ENCODE peak calls at places on chromosomes 5 and 9, in six cellular contexts. L, V, U, A, O and Z are unnamed samples.

GRCh38 chr5:175750476-175751080 is 92.7 kb downstream of the HRH2 start:
- DNase-seq in U (no peak), L (no peak), O (no peak), V (no peak), A (no peak), Z (no peak)

GRCh38 chr9:88782931-88783451 is 208.3 kb upstream of the S1PR3 start:
- DNase-seq in O (no peak), U (no peak), L (no peak), V (no peak), A (no peak), Z (no peak)

GRCh38 chr9:111759762-111760639 is 34.7 kb downstream of the SHOC1 start:
- DNase-seq in U (peak), L (no peak), O (no peak), A (peak), V (peak), Z (peak)

GRCh38 chr5:173047838-173048105 is 8.4 kb upstream of the CREBRF start:
- DNase-seq in O (no peak), A (no peak), L (no peak), V (no peak), U (no peak), Z (no peak)

GRCh38 chr5:75686480-75686879 is 30.8 kb downstream of the POC5 start:
- DNase-seq in L (no peak), O (no peak), A (no peak), V (no peak), U (no peak), Z (no peak)

GRCh38 chr9:33101104-33101951 is 24.9 kb upstream of the SMU1 start:
- DNase-seq in A (no peak), V (no peak), L (no peak), U (no peak), O (no peak), Z (no peak)

GRCh38 chr9:382383-382782 is 167.7 kb downstream of the DOCK8 start:
- DNase-seq in L (no peak), U (no peak), V (no peak), A (no peak), O (no peak), Z (no peak)

GRCh38 chr9:91131433-91131839 is 230.3 kb downstream of the AUH start:
- DNase-seq in V (no peak), U (no peak), O (no peak), L (peak), A (peak), Z (peak)

GRCh38 chr9:101311759-101312420 is 72.9 kb downstream of the BAAT start:
- DNase-seq in O (no peak), U (peak), A (peak), V (peak), L (no peak), Z (peak)

GRCh38 chr5:38410304-38410990 is 146.0 kb downstream of the LIFR start:
- DNase-seq in O (no peak), V (no peak), L (no peak), A (no peak), U (no peak), Z (no peak)

GRCh38 chr5:168357881-168358280 is 66.4 kb downstream of the WWC1 start:
- DNase-seq in U (no peak), V (no peak), A (no peak), O (no peak), L (no peak), Z (no peak)

GRCh38 chr5:139660916-139661814 is 13.0 kb downstream of the CXXC5 start:
- DNase-seq in A (peak), V (peak), L (peak), O (peak), U (peak), Z (peak)

GRCh38 chr9:106731910-106732309 is 131.1 kb upstream of the ZNF462 start:
- DNase-seq in L (no peak), A (no peak), V (no peak), O (no peak), U (no peak), Z (no peak)

GRCh38 chr5:59007460-59008063 is 424.7 kb downstream of the RAB3C start:
- DNase-seq in L (no peak), U (no peak), O (no peak), A (peak), V (peak), Z (peak)

GRCh38 chr9:122180633-122181032 is 20.9 kb downstream of the MORN5 start:
- DNase-seq in A (peak), L (no peak), V (no peak), U (no peak), O (no peak), Z (peak)

GRCh38 chr5:157732784-157733262 is 1.6 kb downstream of the THG1L start:
- DNase-seq in A (no peak), O (no peak), L (no peak), V (no peak), U (no peak), Z (no peak)

GRCh38 chr9:98957826-98958225 is 14.1 kb downstream of the COL15A1 start:
- DNase-seq in A (no peak), L (no peak), V (no peak), O (no peak), U (no peak), Z (no peak)

GRCh38 chr9:113990570-113990907 is 87.6 kb downstream of the AMBP start:
- DNase-seq in O (no peak), U (no peak), V (no peak), A (no peak), L (no peak), Z (no peak)

GRCh38 chr5:64330728-64331231 is 165.1 kb downstream of the RNF180 start:
- DNase-seq in L (no peak), U (no peak), O (peak), V (no peak), A (no peak), Z (no peak)

GRCh38 chr5:136249678-136250266 is 56.8 kb upstream of the SMIM32 start:
- DNase-seq in V (peak), A (peak), O (peak), L (no peak), U (peak), Z (peak)
- TF ChIP-seq CTCF in V (peak), A (peak), O (peak), L (no peak), U (peak), Z (peak)

GRCh38 chr9:125241000-125241862 is at the start of gene HSPA5:
- DNase-seq in L (peak), O (peak), A (peak), U (peak), V (peak), Z (peak)
- TF ChIP-seq CTCF in L (no peak), O (no peak), A (no peak), U (no peak), V (no peak), Z (peak)

GRCh38 chr5:103942587-103943186 is 380.1 kb upstream of the NUDT12 start:
- DNase-seq in L (no peak), U (no peak), A (no peak), O (no peak), V (no peak), Z (peak)
- TF ChIP-seq CTCF in L (no peak), U (no peak), A (no peak), O (no peak), V (no peak), Z (peak)

DNA sequence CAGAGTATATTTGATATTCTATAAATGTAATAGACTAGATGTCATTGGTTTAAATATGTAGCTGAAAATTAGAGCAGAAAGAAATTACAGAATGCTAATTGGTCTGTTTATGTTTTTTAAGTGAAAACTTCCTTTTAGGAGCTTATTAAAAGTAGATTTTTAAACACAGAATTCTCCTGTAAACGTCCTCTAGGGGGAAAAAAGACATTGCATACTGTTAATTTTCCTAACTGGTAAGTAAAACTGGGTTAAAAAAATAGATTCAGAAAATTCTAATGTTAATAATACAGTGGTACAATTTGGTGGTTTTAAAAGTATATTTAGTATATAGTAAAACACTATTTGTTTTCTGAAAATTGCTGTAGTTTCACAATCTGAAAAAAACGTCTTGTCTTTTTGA is 59.8 kb downstream of the ZCCHC7 start:
- DNase-seq in V (no peak), L (no peak), O (no peak), U (no peak), A (no peak), Z (no peak)
- TF ChIP-seq CTCF in V (no peak), L (no peak), O (no peak), U (no peak), A (no peak), Z (peak)

GRCh38 chr5:35657877-35658276 is 40.2 kb downstream of the SPEF2 start:
- DNase-seq in L (no peak), U (no peak), A (no peak), O (no peak), V (no peak), Z (no peak)
- TF ChIP-seq CTCF in L (no peak), U (no peak), A (no peak), O (no peak), V (no peak), Z (no peak)

DNA sequence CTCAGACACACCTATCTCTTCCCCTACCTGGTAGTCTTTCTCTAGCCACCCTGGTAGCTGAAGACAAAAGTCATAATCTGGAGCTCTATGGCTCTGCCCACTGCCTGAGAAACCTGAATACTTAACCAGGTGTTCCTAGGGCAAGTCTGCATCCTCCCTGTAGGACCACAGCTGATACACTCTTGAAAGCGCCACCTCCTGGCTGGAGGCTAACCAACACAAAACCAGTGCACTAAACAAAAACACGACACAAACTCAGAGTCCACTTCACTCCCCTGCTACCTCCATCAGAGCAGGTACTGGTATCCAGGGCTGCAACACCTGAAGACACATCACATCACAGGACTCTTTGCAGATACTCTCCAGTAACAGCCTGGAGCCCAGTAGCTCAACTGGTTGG is 84.6 kb upstream of the ANXA1 start:
- DNase-seq in L (no peak), A (no peak), U (no peak), V (no peak), O (no peak), Z (no peak)
- TF ChIP-seq CTCF in L (no peak), A (no peak), U (no peak), V (peak), O (no peak), Z (peak)

GRCh38 chr9:128104171-128104618 is 23.3 kb downstream of the PTGES2 start:
- DNase-seq in V (no peak), U (no peak), O (peak), L (peak), A (no peak), Z (no peak)

GRCh38 chr9:128101690-128102089 is 25.8 kb downstream of the PTGES2 start:
- DNase-seq in O (peak), U (no peak), A (no peak), L (peak), V (no peak), Z (no peak)

GRCh38 chr9:128102861-128103588 is 24.5 kb downstream of the PTGES2 start:
- DNase-seq in O (peak), V (no peak), A (no peak), L (peak), U (peak), Z (no peak)

GRCh38 chr9:128102196-128102595 is 25.3 kb downstream of the PTGES2 start:
- DNase-seq in O (no peak), U (no peak), V (no peak), A (no peak), L (no peak), Z (no peak)

DNA sequence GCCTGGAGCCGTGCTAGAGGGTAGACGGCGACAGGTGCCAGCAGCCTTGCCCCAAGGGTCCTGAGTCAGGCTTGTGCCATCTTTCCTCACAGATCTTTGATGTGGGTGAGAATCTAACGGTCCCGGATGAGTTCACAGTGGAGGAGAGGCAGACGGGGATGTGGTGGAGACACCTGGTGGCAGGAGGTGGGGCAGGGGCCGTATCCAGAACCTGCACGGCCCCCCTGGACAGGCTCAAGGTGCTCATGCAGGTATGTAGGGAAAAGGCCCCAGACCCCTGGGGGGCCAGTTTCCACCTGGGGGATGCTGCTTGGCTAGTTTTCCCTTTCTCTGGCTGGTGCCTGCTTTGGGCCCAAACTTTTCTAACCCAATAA is 24.0 kb downstream of the PTGES2 start:
- DNase-seq in A (no peak), O (peak), U (no peak), L (no peak), V (no peak), Z (no peak)
- TF ChIP-seq CTCF in A (no peak), O (no peak), U (peak), L (no peak), V (peak), Z (peak)

GRCh38 chr9:96025995-96026572 is 150.6 kb downstream of the ERCC6L2 start:
- DNase-seq in U (peak), O (no peak), A (no peak), V (peak), L (no peak), Z (no peak)
- TF ChIP-seq CTCF in U (peak), O (peak), A (peak), V (peak), L (no peak), Z (peak)

GRCh38 chr9:136140966-136141365 is 22.3 kb upstream of the TMEM250 start:
- DNase-seq in A (no peak), V (no peak), U (peak), L (no peak), O (no peak), Z (no peak)

GRCh38 chr9:136140046-136140445 is 21.4 kb upstream of the TMEM250 start:
- DNase-seq in L (no peak), O (no peak), V (no peak), A (no peak), U (no peak), Z (no peak)

GRCh38 chr9:136137321-136138054 is 18.8 kb upstream of the TMEM250 start:
- DNase-seq in L (no peak), V (no peak), A (no peak), U (no peak), O (no peak), Z (no peak)

GRCh38 chr9:136136526-136136925 is 17.9 kb upstream of the TMEM250 start:
- DNase-seq in O (no peak), A (no peak), U (no peak), V (no peak), L (no peak), Z (no peak)

DNA sequence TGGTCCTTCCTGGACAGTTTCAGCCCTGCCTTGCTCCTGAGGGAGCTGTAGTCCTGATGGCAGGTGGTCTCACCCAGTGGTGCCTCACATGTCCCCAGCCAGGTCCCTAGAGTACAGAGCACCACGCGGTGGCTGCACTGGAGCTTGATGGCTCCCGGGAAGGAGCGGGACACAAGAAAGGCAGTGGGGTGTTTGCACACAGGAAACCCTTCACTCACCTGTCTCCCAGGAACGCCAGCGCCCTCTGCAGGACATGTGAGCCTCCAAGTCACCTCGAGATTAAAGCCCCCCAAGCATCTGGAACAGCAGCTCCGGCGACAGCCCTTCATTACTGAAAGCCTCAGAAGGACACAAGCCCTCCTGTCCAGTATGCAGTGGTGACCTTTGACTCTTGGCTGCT is 19.9 kb upstream of the TMEM250 start:
- DNase-seq in V (no peak), U (peak), O (no peak), L (no peak), A (peak), Z (peak)
- TF ChIP-seq CTCF in V (peak), U (peak), O (peak), L (no peak), A (peak), Z (peak)

GRCh38 chr9:115997923-115998322 is 155.7 kb upstream of the PAPPA start:
- DNase-seq in L (no peak), U (no peak), O (no peak), V (no peak), A (no peak), Z (peak)

GRCh38 chr9:115989816-115990215 is 163.8 kb upstream of the PAPPA start:
- DNase-seq in O (no peak), L (no peak), A (no peak), V (no peak), U (no peak), Z (no peak)

GRCh38 chr9:115998661-115999060 is 154.9 kb upstream of the PAPPA start:
- DNase-seq in L (no peak), O (no peak), U (no peak), A (no peak), V (no peak), Z (peak)

GRCh38 chr9:115988701-115989100 is 164.9 kb upstream of the PAPPA start:
- DNase-seq in U (no peak), O (no peak), V (no peak), L (no peak), A (no peak), Z (no peak)

DNA sequence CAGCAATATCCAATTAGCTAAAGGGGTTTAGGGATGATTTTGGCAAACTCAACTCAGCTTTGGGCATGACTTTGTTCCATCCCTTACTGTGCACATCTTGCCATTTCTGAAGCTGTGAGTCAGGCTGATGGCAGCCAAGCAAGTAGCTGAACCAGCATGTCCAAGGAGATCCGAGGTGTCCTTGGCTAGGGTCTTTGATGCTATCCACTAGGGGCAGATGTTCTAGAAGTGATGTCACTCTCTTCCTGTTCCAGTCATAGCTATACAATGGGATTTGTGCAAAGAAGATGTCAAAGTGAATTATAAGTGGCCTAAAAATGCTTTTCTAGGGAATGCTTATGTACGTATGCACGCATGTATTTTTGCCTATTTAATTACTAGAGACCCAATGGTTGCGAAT is 160.8 kb upstream of the PAPPA start:
- DNase-seq in O (no peak), U (no peak), V (no peak), A (no peak), L (no peak), Z (peak)
- TF ChIP-seq CTCF in O (no peak), U (no peak), V (no peak), A (no peak), L (no peak), Z (peak)